ENCODE peak calls at places on chromosome 2, in seven cellular contexts. L, P, Z, V, Y, K and M are unnamed samples.

GRCh38 chr2:238974510-238975166 is 126.8 kb downstream of the TWIST2 start:
- DNase-seq in L (peak; percentile 30), P (no peak), Z (no peak), V (no peak), Y (no peak), K (no peak), M (no peak)

GRCh38 chr2:45755585-45756330 is 104.3 kb downstream of the PRKCE start:
- DNase-seq in L (peak; percentile 58), P (no peak), Z (no peak), V (no peak), Y (no peak), K (no peak), M (no peak)

GRCh38 chr2:8122506-8122898 is 559.4 kb upstream of the ID2 start:
- DNase-seq in L (no peak), P (no peak), Z (no peak), V (no peak), Y (no peak), K (no peak), M (no peak)

GRCh38 chr2:238005528-238005927 is 38.7 kb downstream of the UBE2F start:
- DNase-seq in L (no peak), P (no peak), Z (no peak), V (no peak), Y (no peak), K (no peak), M (no peak)

GRCh38 chr2:126106006-126106405 is 550.0 kb upstream of the GYPC start:
- DNase-seq in L (no peak), P (no peak), Z (no peak), V (no peak), Y (no peak), K (no peak), M (no peak)

GRCh38 chr2:236592821-236593220 is 23.2 kb downstream of the ACKR3 start:
- DNase-seq in L (no peak), P (no peak), Z (no peak), V (no peak), Y (no peak), K (no peak), M (no peak)

GRCh38 chr2:224850081-224850480 is 133.9 kb upstream of the CCDC195 start:
- DNase-seq in L (no peak), P (no peak), Z (no peak), V (no peak), Y (no peak), K (no peak), M (no peak)

GRCh38 chr2:237630216-237631000 is 3.0 kb downstream of the LRRFIP1 start:
- DNase-seq in L (no peak), P (no peak), Z (no peak), V (no peak), Y (no peak), K (no peak), M (no peak)

GRCh38 chr2:145992572-145992971 is 1472.7 kb upstream of the ZEB2 start:
- DNase-seq in L (no peak), P (no peak), Z (no peak), V (no peak), Y (no peak), K (no peak), M (no peak)

GRCh38 chr2:68387408-68388350 is 22.6 kb downstream of the PLEK start:
- DNase-seq in L (no peak), P (no peak), Z (no peak), V (peak; percentile 18), Y (no peak), K (no peak), M (no peak)

GRCh38 chr2:71503827-71504226 is 50.5 kb downstream of the DYSF start:
- DNase-seq in L (no peak), P (no peak), Z (no peak), V (no peak), Y (no peak), K (peak; percentile 78), M (no peak)

DNA sequence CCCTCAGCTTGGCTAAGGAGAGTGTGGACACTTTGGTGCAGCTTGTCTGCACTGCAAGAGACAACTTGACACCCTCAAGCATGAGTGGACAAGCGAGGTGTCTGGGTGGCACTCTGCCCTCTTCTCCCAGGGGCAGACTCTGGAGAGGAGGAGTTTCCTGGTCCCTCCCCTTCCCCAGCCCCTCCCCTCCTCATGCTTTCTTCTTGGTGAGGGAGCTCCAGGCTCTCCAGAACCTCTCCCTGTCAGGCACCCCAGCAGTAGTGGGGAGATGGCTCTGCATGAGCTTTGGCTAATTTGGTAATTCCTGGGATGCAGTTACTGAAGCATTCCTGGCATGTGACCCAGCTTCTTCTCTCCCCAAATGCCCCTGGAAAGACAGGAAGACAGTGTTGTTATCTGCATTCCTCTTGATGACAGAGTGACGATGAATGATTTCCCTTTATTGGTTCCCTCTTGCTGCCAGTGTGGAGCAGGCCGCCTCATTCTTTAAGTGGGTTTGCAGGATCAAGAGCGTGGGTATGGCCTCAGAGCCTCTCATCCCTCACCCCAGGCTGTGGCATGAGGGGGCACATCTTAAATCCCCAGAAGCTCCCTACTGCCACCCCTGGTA is 89.2 kb downstream of the STPG4 start:
- DNase-seq in L (no peak), P (no peak), Z (no peak), V (no peak), Y (no peak), K (no peak), M (no peak)
- H3K4me1 ChIP-seq in L (peaks cover 23% of the 10 kb centered on the region), P (peaks cover 40% of the 10 kb centered on the region), Z (peaks cover 84% of the 10 kb centered on the region), V (peaks cover 24% of the 10 kb centered on the region), Y (peaks cover 67% of the 10 kb centered on the region), K (peaks cover 94% of the 10 kb centered on the region), M (peaks cover 21% of the 10 kb centered on the region)

GRCh38 chr2:30236591-30237245 is 5.4 kb downstream of the LBH start:
- DNase-seq in L (no peak), P (no peak), Z (no peak), V (no peak), Y (no peak), K (peak; percentile 58), M (no peak)

GRCh38 chr2:30234180-30234971 is 3.0 kb downstream of the LBH start:
- DNase-seq in L (peak; percentile 58), P (no peak), Z (no peak), V (no peak), Y (no peak), K (peak; percentile 79), M (no peak)

GRCh38 chr2:30233142-30233961 is 2.0 kb downstream of the LBH start:
- DNase-seq in L (peak; percentile 54), P (no peak), Z (no peak), V (no peak), Y (no peak), K (peak; percentile 32), M (no peak)

GRCh38 chr2:30235859-30236535 is 4.7 kb downstream of the LBH start:
- DNase-seq in L (no peak), P (no peak), Z (no peak), V (no peak), Y (no peak), K (peak; percentile 37), M (no peak)

DNA sequence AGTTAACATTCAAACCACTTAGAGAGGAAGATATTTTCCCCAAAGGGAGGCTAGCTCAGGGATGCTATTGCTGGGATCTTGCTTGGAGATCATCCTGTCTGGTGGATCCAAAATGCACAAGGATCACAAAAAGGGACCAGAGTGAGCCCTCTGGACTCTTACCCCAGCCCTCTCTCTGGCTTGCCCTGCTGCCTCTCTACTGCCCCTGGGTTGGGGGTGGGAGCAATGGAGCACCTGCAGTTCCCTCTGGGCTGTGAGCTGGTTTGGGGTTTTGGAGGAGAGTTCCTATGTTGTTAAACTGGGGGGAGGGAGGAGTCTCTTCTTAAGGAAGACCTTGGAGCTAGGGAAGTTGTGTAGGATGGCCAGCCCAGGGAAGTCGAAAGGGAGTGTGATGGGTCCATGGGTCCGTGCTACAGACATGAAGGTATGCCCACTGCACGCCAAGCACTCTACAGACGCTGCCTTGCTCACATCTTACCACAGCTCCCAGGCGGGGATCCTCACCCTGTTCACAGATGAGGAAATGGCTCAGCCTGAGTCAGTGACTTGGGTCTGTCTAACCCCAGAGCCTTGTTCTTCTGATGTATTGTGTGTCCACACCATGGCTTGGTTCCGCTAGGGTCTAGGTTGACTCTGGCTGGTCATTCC is 3.8 kb downstream of the LBH start:
- DNase-seq in L (no peak), P (no peak), Z (no peak), V (peak; percentile 37), Y (no peak), K (peak; percentile 62), M (no peak)
- H3K4me3 ChIP-seq in L (no peak overlapping the region), P (no peak overlapping the region), Z (no peak overlapping the region), V (peak overlapping the region; percentile 88), Y (no peak overlapping the region), K (peak overlapping the region; percentile 77), M (peak overlapping the region; percentile 94)

DNA sequence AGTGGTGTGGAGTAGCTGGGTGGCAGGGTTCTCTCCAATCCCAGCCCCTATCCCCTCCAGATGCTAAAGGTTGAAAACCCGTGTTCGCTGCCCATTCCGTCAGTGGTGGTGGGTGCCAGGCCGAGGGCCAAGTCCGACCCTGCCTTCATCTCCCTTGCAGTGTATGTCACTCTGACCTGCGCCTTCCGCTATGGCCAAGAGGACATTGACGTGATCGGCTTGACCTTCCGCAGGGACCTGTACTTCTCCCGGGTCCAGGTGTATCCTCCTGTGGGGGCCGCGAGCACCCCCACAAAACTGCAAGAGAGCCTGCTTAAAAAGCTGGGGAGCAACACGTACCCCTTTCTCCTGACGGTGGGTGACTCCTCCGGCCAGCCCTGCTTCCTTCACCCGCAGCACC is 12.9 kb downstream of the SAG start:
- DNase-seq in L (no peak), P (no peak), Z (no peak), V (no peak), Y (no peak), K (peak; percentile 62), M (no peak)
- H3K4me1 ChIP-seq in L (no peaks in the 10 kb centered on the region), P (no peaks in the 10 kb centered on the region), Z (no peaks in the 10 kb centered on the region), V (no peaks in the 10 kb centered on the region), Y (no peaks in the 10 kb centered on the region), K (peaks cover 19% of the 10 kb centered on the region), M (no peaks in the 10 kb centered on the region)

GRCh38 chr2:187985923-187986322 is 305.8 kb upstream of the GULP1 start:
- DNase-seq in L (no peak), P (no peak), Z (no peak), V (no peak), Y (no peak), K (no peak), M (no peak)

GRCh38 chr2:187988348-187988747 is 303.3 kb upstream of the GULP1 start:
- DNase-seq in L (no peak), P (no peak), Z (no peak), V (no peak), Y (no peak), K (no peak), M (no peak)

GRCh38 chr2:187989925-187990623 is 301.6 kb upstream of the GULP1 start:
- DNase-seq in L (peak; percentile 27), P (no peak), Z (no peak), V (no peak), Y (no peak), K (no peak), M (no peak)

GRCh38 chr2:187985195-187985594 is 306.5 kb upstream of the GULP1 start:
- DNase-seq in L (no peak), P (no peak), Z (no peak), V (no peak), Y (no peak), K (no peak), M (no peak)

DNA sequence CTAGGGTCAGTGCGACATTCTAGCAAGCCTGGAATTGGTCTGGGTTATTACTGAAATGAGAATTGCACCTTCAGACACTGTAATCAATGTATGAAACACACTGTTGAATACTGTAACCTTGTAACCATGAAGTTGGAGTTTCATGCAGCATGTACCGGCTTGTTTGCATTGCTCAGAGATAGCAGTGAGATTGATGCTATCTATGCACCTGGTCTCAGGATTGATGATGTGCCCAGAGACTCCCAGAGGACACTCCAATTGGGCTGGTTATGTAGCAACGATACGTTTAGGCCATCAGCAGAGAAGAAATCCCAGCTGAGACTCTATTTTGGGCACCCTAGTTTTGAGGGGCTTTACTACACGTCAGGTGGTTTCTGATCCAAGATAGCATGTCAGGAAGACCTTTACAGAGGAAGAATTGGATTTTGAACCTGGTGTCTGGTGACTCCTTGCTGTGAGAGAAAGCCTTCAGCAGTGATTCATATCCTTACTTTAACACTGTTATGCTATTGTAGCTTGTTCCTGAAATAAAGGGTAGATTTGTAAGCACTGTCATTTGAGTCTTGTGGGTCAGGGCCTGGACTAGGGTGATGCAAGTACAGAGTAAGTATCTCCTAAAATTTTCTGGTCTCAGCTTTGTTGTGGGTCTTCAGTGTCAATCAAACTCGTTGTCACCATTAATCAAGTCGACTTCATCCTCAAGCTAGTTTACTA is 305.1 kb upstream of the GULP1 start:
- DNase-seq in L (no peak), P (no peak), Z (no peak), V (no peak), Y (peak; percentile 25), K (no peak), M (no peak)
- H3K4me3 ChIP-seq in L (no peak overlapping the region), P (no peak overlapping the region), Z (no peak overlapping the region), V (no peak overlapping the region), Y (no peak overlapping the region), K (no peak overlapping the region), M (no peak overlapping the region)